ENCODE peak calls at places on chromosomes 7 and 10, in ten cellular contexts. N is bronchial epithelial cell, Q is lower lobe of right lung, X is BJ, H is IMR-90, Z is cardiac muscle cell, M is aorta, T is hepatocyte, O is MM.1S, S is H7. K is an unnamed sample.

GRCh38 chr10:131453772-131454634 is 142.5 kb upstream of the TCERG1L start:
- DNase-seq in Q (no peak), O (no peak), X (no peak), H (no peak), Z (peak), M (peak), T (peak), S (peak), N (no peak), K (no peak)

GRCh38 chr7:138378741-138379559 is 81.1 kb upstream of the TRIM24 start:
- DNase-seq in M (no peak), Q (no peak), S (no peak), X (no peak), N (no peak), Z (no peak), T (no peak), H (no peak), O (no peak), K (no peak)

GRCh38 chr10:28982950-28983349 is 305.6 kb downstream of the BAMBI start:
- DNase-seq in X (no peak), O (no peak), Q (no peak), T (no peak), N (no peak), S (no peak), H (no peak), M (no peak), Z (no peak), K (no peak)

GRCh38 chr10:30510184-30510931 is 76.4 kb downstream of the MAP3K8 start:
- DNase-seq in Z (no peak), T (peak), Q (no peak), N (peak), X (no peak), H (peak), O (peak), S (no peak), M (no peak), K (no peak)

GRCh38 chr10:2362331-2362730 is 625.0 kb upstream of the ADARB2 start:
- DNase-seq in H (no peak), X (no peak), Q (no peak), S (no peak), N (no peak), O (no peak), Z (no peak), M (no peak), T (no peak), K (no peak)

GRCh38 chr7:130294314-130294713 is 1.4 kb downstream of the CPA4 start:
- DNase-seq in S (no peak), M (no peak), H (peak), Q (no peak), N (peak), T (no peak), X (peak), O (no peak), Z (no peak), K (no peak)

GRCh38 chr10:33355267-33355666 is 20.8 kb upstream of the NRP1 start:
- DNase-seq in Q (no peak), H (no peak), M (no peak), N (no peak), S (no peak), Z (no peak), T (no peak), X (no peak), O (no peak), K (no peak)

GRCh38 chr10:73873843-73874215 is 526 bp downstream of the CAMK2G start:
- DNase-seq in Z (no peak), S (no peak), H (no peak), X (no peak), T (no peak), Q (no peak), N (no peak), O (peak), M (no peak), K (no peak)

GRCh38 chr10:57986422-57986821 is 281.3 kb downstream of the IPMK start:
- DNase-seq in Z (no peak), T (no peak), S (no peak), O (no peak), N (no peak), M (no peak), H (no peak), X (no peak), Q (no peak), K (no peak)

GRCh38 chr10:104255244-104255981 is 721 bp downstream of the GSTO1 start:
- DNase-seq in Q (no peak), N (peak), Z (no peak), O (peak), T (peak), M (no peak), S (peak), H (peak), X (peak), K (no peak)

GRCh38 chr10:104258209-104258608 is 3.5 kb downstream of the GSTO1 start:
- DNase-seq in T (no peak), M (no peak), Z (no peak), H (no peak), N (no peak), Q (no peak), X (no peak), O (no peak), S (no peak), K (no peak)

GRCh38 chr10:104257235-104257634 is 2.5 kb downstream of the GSTO1 start:
- DNase-seq in M (no peak), Z (no peak), Q (no peak), X (no peak), H (no peak), S (no peak), O (no peak), T (no peak), N (peak), K (no peak)

GRCh38 chr10:104254493-104255243 is at the start of gene GSTO1:
- DNase-seq in S (peak), Q (peak), N (peak), O (peak), H (peak), X (no peak), M (peak), Z (peak), T (peak), K (no peak)

DNA sequence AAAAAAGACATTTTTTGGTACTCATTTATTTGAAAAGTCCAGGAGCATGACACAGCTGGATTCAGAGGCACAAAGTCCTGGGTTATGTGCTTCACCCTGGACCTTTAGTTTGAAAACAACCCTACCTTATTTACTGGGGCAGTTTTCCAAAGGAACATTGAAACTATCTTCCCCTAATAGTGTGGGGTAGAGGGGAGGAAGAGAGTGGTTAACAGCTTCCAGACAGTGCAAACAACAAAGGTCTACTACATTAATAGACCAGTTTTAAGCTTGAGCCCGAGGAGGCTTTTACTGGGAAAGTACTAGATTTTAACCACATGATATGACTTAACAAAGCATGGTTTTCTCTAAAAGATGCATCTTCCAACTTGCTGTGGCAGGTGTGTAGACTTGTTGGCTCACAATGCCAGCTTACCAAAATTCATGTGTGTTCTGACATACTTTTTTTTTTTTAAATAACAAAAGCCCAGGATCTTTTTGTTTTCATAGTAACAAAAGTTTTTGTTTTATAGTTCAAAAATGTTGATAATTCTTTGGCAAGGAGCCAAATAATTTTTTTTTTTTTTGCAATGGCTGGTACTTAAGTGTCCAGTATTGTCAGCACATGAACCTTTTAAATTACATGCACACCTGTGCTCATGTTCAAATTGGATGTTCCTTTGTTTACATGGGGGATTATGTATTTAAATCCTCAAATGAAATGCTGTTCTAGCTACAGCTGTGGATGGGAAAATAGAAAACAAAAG is 1.8 kb downstream of the GSTO1 start:
- DNase-seq in S (no peak), Q (no peak), O (no peak), Z (no peak), T (no peak), H (no peak), M (no peak), N (peak), X (no peak), K (no peak)
- H3K4me3 ChIP-seq in S (no peak), Q (peak), O (peak), Z (peak), T (peak), H (peak), M (peak), N (no peak), X (peak), K (no peak)

DNA sequence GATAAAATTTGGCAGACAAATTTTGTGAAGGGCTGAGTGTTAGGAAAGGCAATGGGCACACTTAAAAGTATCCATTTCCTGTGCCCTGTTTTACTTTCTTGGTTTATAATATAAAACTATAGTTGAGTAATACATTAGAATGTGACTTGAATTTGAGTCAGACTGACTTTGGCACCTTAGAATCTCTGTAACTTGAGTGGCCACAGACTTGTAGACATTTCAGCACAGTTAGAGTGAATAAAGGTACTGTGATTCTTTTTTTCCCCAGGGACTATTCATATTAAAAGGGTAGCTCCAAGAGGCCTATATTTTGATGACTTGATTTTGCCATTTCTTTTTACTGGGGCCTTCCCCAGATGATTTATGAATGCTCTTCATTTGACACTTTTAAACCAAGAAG is 22.4 kb downstream of the GBF1 start:
- DNase-seq in T (no peak), O (no peak), S (no peak), H (peak), Z (no peak), X (no peak), M (no peak), Q (no peak), N (peak), K (no peak)
- H3K4me3 ChIP-seq in T (no peak), O (no peak), S (no peak), H (no peak), Z (no peak), X (no peak), M (no peak), Q (no peak), N (no peak), K (no peak)

GRCh38 chr10:114081911-114082583 is 38.4 kb downstream of the ADRB1 start:
- DNase-seq in Q (no peak), T (no peak), O (no peak), M (no peak), Z (no peak), N (peak), X (no peak), H (no peak), S (no peak), K (no peak)
- H3K4me3 ChIP-seq in Q (no peak), T (no peak), O (no peak), M (no peak), Z (no peak), N (no peak), X (no peak), H (no peak), S (no peak), K (no peak)

DNA sequence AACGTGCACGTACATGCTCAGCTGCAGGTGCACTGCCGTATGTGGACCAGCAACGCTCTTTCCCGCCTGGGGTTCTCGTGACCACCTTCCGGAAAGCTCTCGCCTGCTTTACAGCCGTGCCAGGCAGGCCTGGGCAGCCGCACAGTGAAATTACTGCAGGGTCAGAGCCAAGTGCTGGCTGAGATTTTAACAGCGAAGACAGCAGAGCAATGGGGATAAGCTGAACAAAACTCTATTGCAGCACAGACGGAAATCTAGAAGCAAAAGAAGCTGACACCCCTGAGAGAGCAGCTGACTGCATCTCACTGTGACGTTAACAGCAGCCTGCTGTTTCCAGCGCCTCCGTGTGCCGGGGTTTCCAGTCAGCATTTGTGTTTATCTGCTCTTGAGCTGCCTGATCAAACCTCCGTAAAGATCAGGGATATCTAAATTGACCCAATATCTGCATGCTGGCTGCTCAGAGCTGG is 179.0 kb downstream of the DIP2C start:
- DNase-seq in X (no peak), H (peak), T (no peak), Z (peak), Q (no peak), S (peak), O (peak), M (peak), N (peak), K (no peak)
- H3K4me3 ChIP-seq in X (no peak), H (no peak), T (no peak), Z (no peak), Q (no peak), S (no peak), O (peak), M (no peak), N (no peak), K (no peak)

DNA sequence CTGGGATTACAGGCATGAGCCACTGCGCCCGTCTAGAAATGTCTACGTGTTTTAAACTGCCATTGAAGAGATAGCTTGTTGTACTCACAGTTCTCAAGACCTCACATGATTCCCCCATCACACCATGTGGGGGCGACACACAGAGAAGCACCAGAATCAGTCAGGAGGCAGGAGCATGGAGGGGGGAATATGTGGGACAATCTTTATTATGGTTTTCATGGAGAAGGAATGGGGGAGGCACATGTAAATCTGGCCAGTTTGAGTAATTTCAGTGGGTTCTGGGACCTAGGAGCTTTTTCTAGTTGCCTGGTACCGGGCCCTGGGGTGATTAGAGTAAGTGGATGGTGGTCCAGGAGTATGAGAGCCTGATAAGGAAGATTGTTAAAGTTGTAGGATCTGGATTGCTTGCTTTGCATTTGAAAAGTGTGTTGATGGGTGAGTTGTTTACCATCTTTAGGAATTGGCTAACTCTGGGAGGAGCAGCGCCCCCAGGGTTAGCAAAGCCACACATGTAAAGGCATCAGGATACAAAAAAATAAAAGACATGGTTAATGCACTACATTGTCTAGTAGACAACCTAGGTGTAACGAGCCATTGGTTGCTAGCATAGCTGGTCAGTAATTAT is 85.4 kb upstream of the SLC13A1 start:
- DNase-seq in S (peak), M (no peak), O (no peak), Z (no peak), T (no peak), Q (no peak), H (no peak), X (no peak), N (no peak), K (no peak)
- H3K4me3 ChIP-seq in S (no peak), M (no peak), O (no peak), Z (no peak), T (no peak), Q (no peak), H (no peak), X (no peak), N (no peak), K (no peak)

DNA sequence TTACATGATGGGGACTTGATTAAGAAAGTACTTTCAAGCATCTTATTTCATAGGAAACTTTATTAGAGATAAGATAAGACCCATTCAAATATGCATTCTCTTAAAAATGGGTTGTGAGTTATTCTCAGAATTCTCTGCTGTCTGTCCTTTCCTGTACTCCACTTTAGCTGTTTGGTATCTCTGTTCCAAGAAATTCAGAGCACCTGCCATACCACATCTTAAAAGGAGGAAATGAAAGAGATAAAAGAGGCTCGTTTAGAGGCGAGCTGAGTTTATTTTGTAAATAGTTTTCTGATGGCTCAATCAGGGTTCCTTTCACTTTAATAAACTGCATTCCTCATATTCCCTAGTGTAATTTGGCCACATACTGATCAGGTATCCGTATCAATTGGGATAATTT is 87.2 kb downstream of the MDFIC start:
- DNase-seq in X (no peak), Q (no peak), H (peak), T (no peak), N (no peak), Z (no peak), O (peak), S (no peak), M (no peak), K (peak)
- H3K4me3 ChIP-seq in X (no peak), Q (no peak), H (no peak), T (no peak), N (no peak), Z (no peak), O (peak), S (no peak), M (no peak), K (no peak)

DNA sequence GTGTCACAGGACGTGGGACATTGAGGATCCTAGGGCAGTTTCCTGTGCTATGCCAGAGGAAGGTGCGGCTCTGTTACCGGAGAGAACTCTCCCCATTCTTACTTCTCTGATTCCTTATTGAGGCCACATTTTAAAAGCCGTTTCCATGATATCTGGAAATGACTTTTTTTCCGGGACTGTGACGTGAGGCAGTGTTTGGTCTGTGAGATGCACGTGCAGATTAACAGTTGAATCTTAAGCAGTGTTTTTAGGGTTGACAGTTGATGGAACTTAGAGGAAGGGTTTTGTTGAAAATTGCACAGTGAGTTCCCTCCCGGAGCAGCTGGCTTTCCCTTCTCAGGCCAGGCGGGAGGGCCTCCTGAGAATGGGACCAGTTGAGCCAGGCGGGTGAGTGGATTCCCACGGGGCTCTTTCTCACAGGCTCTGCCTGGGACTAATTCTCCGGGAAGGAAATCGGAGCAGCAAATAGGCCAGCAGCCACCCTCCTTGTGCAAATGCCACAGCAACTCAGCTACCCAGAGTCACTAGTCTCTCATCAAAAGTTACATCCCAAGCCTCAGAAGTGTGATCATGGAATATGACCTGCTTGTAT is 125.3 kb downstream of the TACC2 start:
- DNase-seq in S (peak), N (no peak), T (no peak), M (no peak), Z (no peak), O (no peak), Q (no peak), H (peak), X (no peak), K (no peak)
- H3K4me3 ChIP-seq in S (peak), N (peak), T (peak), M (no peak), Z (peak), O (no peak), Q (peak), H (peak), X (peak), K (no peak)

GRCh38 chr7:50069613-50070012 is 23.4 kb downstream of the ZPBP start:
- DNase-seq in Z (no peak), S (no peak), M (no peak), H (no peak), Q (peak), T (no peak), N (peak), O (peak), X (no peak), K (no peak)
- H3K4me3 ChIP-seq in Z (no peak), S (no peak), M (peak), H (no peak), Q (peak), T (no peak), N (peak), O (peak), X (peak), K (peak)

DNA sequence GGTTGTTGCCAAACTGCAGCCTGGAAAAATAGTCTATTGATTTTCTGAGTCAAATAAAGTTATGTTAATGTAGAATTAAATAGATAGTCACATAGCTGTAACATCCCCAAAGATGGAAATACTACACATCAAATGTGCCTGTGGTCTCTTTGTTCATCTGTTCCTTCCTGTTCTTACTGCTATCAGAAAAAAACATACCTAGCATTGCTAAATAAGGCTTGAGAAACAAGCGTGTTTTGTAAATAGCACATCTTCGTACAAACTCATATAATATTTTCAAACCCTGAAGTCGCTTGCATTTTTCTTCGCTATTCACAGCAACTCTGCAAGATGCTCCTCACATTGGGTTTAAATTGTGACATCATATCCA is 116.1 kb downstream of the KLF6 start:
- DNase-seq in M (no peak), N (no peak), X (no peak), T (no peak), S (no peak), H (no peak), O (no peak), Z (no peak), Q (no peak), K (no peak)
- H3K4me3 ChIP-seq in M (no peak), N (no peak), X (no peak), T (no peak), S (no peak), H (no peak), O (no peak), Z (no peak), Q (peak), K (no peak)

GRCh38 chr7:140671966-140672365 is 779 bp upstream of the ADCK2 start:
- DNase-seq in M (peak), Q (no peak), X (no peak), O (no peak), N (no peak), Z (no peak), S (peak), H (no peak), T (no peak), K (no peak)
- H3K4me3 ChIP-seq in M (no peak), Q (peak), X (no peak), O (peak), N (no peak), Z (no peak), S (peak), H (no peak), T (no peak), K (no peak)